ENCODE peak calls at places on chromosomes 11 and 22, in ten cellular contexts. H is foreskin fibroblast; Q is NCI-H1092; E is skeletal muscle cell; P is retinal pigment epithelial cell; I is stimulated activated effector memory CD8-positive, alpha-beta T cell treated with anti-CD3 and anti-CD28 coated beads, Interleukin-12 subunit alpha, Interleukin-12 subunit beta, amount 100 ng/mL, for 72 hours; D is NCI-H2081; K is suprapubic skin; R is activated naive CD8-positive, alpha-beta T cell treated with anti-CD3 and anti-CD28 coated beads, Interleukin-2, amount 50 U/mL, for 24 hours; A is GOT3. X is an unnamed sample.

GRCh38 chr22:46471901-46472721 is 65.3 kb downstream of the CELSR1 start:
- DNase-seq in Q (no peak), E (no peak), P (no peak), I (no peak), K (no peak), R (no peak), A (no peak), H (no peak), D (no peak), X (no peak)

GRCh38 chr11:3195251-3196160 is 23.1 kb downstream of the MRGPRG start:
- DNase-seq in Q (no peak), A (no peak), H (peak; percentile 54), K (peak; percentile 71), R (no peak), E (no peak), I (no peak), D (no peak), P (no peak), X (peak; percentile 68)

GRCh38 chr11:111059726-111060125 is 185.8 kb upstream of the POU2AF2 start:
- DNase-seq in P (no peak), D (no peak), K (no peak), H (peak; percentile 68), A (no peak), Q (no peak), R (no peak), E (no peak), I (no peak), X (no peak)

GRCh38 chr11:60511393-60511792 is 3.8 kb upstream of the MS4A13 start:
- DNase-seq in I (no peak), R (no peak), A (no peak), D (no peak), K (no peak), P (no peak), H (no peak), E (no peak), Q (no peak), X (no peak)

GRCh38 chr11:46898396-46899095 is 19.8 kb downstream of the LRP4 start:
- DNase-seq in P (no peak), A (no peak), D (no peak), I (no peak), Q (no peak), K (no peak), H (no peak), E (no peak), R (no peak), X (no peak)

GRCh38 chr11:112795896-112796686 is 165.1 kb upstream of the NCAM1 start:
- DNase-seq in K (no peak), A (no peak), D (no peak), I (no peak), P (no peak), R (no peak), Q (peak; percentile 49), H (no peak), E (no peak), X (peak; percentile 60)

GRCh38 chr11:33329705-33330329 is 72.6 kb downstream of the HIPK3 start:
- DNase-seq in H (peak; percentile 79), P (peak; percentile 25), E (peak; percentile 27), A (no peak), K (no peak), Q (peak; percentile 62), D (peak; percentile 55), I (peak; percentile 7), R (peak; percentile 25), X (no peak)

GRCh38 chr11:19436932-19437331 is 196.2 kb upstream of the E2F8 start:
- DNase-seq in A (no peak), K (no peak), R (no peak), Q (no peak), E (no peak), P (no peak), H (no peak), D (no peak), I (no peak), X (no peak)

GRCh38 chr11:43708776-43709175 is 28.2 kb downstream of the HSD17B12 start:
- DNase-seq in I (no peak), Q (no peak), P (no peak), A (no peak), K (no peak), D (no peak), R (no peak), E (no peak), H (no peak), X (no peak)

GRCh38 chr11:2804189-2804588 is 81.4 kb downstream of the CDKN1C start:
- DNase-seq in I (no peak), D (no peak), A (no peak), Q (no peak), E (no peak), H (no peak), K (peak; percentile 69), R (no peak), P (no peak), X (peak; percentile 29)

GRCh38 chr11:47410404-47411264 is 2.2 kb downstream of the SLC39A13 start:
- DNase-seq in D (no peak), K (no peak), E (no peak), Q (no peak), H (no peak), R (no peak), I (no peak), A (no peak), P (no peak), X (peak; percentile 67)

GRCh38 chr11:14144905-14145304 is 182.4 kb downstream of the SPON1 start:
- DNase-seq in R (no peak), E (no peak), Q (no peak), A (no peak), K (no peak), H (no peak), D (peak; percentile 27), P (no peak), I (no peak), X (no peak)

GRCh38 chr22:26573026-26573662 is 16.8 kb downstream of the TPST2 start:
- DNase-seq in K (no peak), D (no peak), E (peak; percentile 23), I (no peak), P (no peak), R (peak; percentile 39), A (no peak), Q (no peak), H (peak; percentile 71), X (no peak)

GRCh38 chr11:94134651-94135512 is 6.2 kb downstream of the PANX1 start:
- DNase-seq in E (peak; percentile 73), A (no peak), H (peak; percentile 96), D (no peak), Q (no peak), K (no peak), I (no peak), P (peak; percentile 37), R (peak; percentile 39), X (peak; percentile 87)

GRCh38 chr22:37173709-37174108 is 14.3 kb downstream of the C1QTNF6 start:
- DNase-seq in P (no peak), H (peak; percentile 90), A (no peak), E (peak; percentile 76), D (no peak), K (peak; percentile 84), Q (no peak), I (no peak), R (no peak), X (peak; percentile 68)

GRCh38 chr22:30306629-30307016 is 17.3 kb upstream of the CASTOR1 start:
- DNase-seq in E (no peak), Q (no peak), R (no peak), H (no peak), K (no peak), D (no peak), P (no peak), A (no peak), I (no peak), X (no peak)

GRCh38 chr11:117221775-117222517 is 9.9 kb downstream of the PCSK7 start:
- DNase-seq in H (peak; percentile 85), A (no peak), D (peak; percentile 86), E (peak; percentile 56), I (no peak), K (peak; percentile 82), P (no peak), R (no peak), Q (peak; percentile 91), X (peak; percentile 95)

GRCh38 chr11:124953753-124954624 is at the start of gene CCDC15:
- DNase-seq in K (peak; percentile 98), D (peak; percentile 98), R (peak; percentile 96), P (peak; percentile 93), A (peak; percentile 63), I (peak; percentile 78), E (peak; percentile 91), Q (peak; percentile 99), H (peak; percentile 99), X (peak; percentile 97)

GRCh38 chr11:72613977-72614376 is 60.2 kb downstream of the PDE2A start:
- DNase-seq in Q (no peak), P (no peak), K (no peak), H (no peak), R (no peak), I (no peak), E (no peak), A (no peak), D (no peak), X (no peak)

GRCh38 chr11:85854212-85854556 is 999 bp upstream of the CCDC83 start:
- DNase-seq in D (no peak), A (no peak), E (no peak), K (no peak), R (no peak), H (no peak), Q (no peak), P (no peak), I (no peak), X (no peak)